ENCODE peak calls at places on chromosomes 6 and 20, in nine cellular contexts. Y is PC-9, S is cardiac fibroblast, H is left ventricle myocardium inferior, F is upper lobe of right lung, L is tibial artery, T is colonic mucosa, P is fibroblast of pulmonary artery, U is astrocyte of the spinal cord. D is an unnamed sample.

GRCh38 chr6:170074435-170074834 is 216.4 kb downstream of the DLL1 start:
- DNase-seq in Y (no peak), S (no peak), H (no peak), F (no peak), L (peak), T (no peak), P (no peak), U (no peak), D (no peak)

GRCh38 chr6:31892821-31893220 is 4.7 kb downstream of the EHMT2 start:
- DNase-seq in Y (no peak), S (no peak), H (no peak), F (no peak), L (no peak), T (no peak), P (no peak), U (no peak), D (no peak)

GRCh38 chr20:57435498-57436222 is 44.5 kb downstream of the RBM38 start:
- DNase-seq in Y (peak), S (peak), H (peak), F (peak), L (peak), T (peak), P (no peak), U (peak), D (no peak)

GRCh38 chr20:54123587-54124180 is 50.1 kb downstream of the CYP24A1 start:
- DNase-seq in Y (peak), S (peak), H (no peak), F (peak), L (no peak), T (peak), P (peak), U (peak), D (peak)

GRCh38 chr6:30955367-30956042 is 14.7 kb downstream of the MUCL3 start:
- DNase-seq in Y (no peak), S (peak), H (peak), F (peak), L (peak), T (peak), P (peak), U (peak), D (no peak)

GRCh38 chr6:28757429-28758045 is 166.2 kb downstream of the TRIM27 start:
- DNase-seq in Y (no peak), S (no peak), H (no peak), F (no peak), L (no peak), T (no peak), P (no peak), U (no peak), D (no peak)

GRCh38 chr6:165717732-165718465 is 54.9 kb upstream of the PDE10A start:
- DNase-seq in Y (peak), S (peak), H (no peak), F (no peak), L (no peak), T (no peak), P (peak), U (peak), D (no peak)

GRCh38 chr6:144143878-144144277 is 6.4 kb upstream of the STX11 start:
- DNase-seq in Y (no peak), S (no peak), H (no peak), F (no peak), L (no peak), T (no peak), P (no peak), U (no peak), D (no peak)

GRCh38 chr6:63516186-63516944 is 55.9 kb upstream of the LOC128125822 start:
- DNase-seq in Y (peak), S (no peak), H (no peak), F (no peak), L (no peak), T (no peak), P (peak), U (no peak), D (no peak)

GRCh38 chr6:27312146-27312949 is at the start of gene POM121L2:
- DNase-seq in Y (peak), S (peak), H (no peak), F (peak), L (no peak), T (peak), P (peak), U (peak), D (no peak)

GRCh38 chr6:27765028-27765427 is 147.2 kb downstream of the OR2B2 start:
- DNase-seq in Y (no peak), S (no peak), H (no peak), F (no peak), L (no peak), T (no peak), P (no peak), U (no peak), D (no peak)

GRCh38 chr6:160679402-160679769 is 15.3 kb upstream of the LPA start:
- DNase-seq in Y (no peak), S (no peak), H (no peak), F (peak), L (no peak), T (no peak), P (no peak), U (no peak), D (no peak)

DNA sequence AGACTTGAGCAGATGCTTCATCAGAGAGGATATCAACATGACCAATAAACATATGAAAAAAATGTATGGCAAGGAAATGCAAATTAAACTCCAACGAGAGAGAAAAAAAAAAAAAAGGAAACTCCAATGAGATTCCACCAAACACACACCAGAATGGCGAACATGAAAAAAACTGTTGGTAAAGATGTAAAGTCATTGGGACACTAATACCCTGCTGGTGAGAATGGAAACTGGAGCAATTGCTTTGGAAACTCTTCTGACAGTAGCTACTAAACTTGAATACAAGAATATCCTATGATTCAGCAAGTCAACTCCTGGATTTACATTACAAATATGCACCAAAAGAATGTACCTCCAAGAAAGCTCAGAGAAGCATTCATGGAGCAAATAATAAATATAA is 260.7 kb upstream of the ECI2 start:
- DNase-seq in Y (no peak), S (peak), H (no peak), F (no peak), L (no peak), T (no peak), P (no peak), U (no peak), D (no peak)
- TF ChIP-seq CTCF in Y (no peak), S (peak), H (no peak), F (no peak), L (no peak), T (no peak), P (peak), U (no peak), D (no peak)

DNA sequence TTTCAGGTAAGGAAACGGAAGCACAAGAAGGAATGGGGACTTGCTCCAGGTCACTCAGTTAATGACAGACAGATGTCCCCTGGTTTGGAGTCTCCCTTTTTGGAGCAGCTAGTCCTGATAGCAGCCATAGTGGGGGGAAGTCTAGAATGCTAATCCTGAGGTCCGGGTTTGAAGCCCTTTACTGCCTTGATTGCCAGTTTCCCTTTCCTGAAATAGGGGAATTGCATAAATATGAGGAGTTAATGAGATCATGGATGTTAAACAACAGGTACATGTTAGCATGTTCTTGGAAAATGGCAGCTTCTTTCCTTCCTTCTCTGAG is 341 bp upstream of the TTPAL start:
- DNase-seq in Y (no peak), S (no peak), H (no peak), F (no peak), L (no peak), T (no peak), P (no peak), U (no peak), D (no peak)
- H3K4me3 ChIP-seq in Y (peak), S (peak), H (peak), F (peak), L (peak), T (peak), P (peak), U (peak), D (peak)

DNA sequence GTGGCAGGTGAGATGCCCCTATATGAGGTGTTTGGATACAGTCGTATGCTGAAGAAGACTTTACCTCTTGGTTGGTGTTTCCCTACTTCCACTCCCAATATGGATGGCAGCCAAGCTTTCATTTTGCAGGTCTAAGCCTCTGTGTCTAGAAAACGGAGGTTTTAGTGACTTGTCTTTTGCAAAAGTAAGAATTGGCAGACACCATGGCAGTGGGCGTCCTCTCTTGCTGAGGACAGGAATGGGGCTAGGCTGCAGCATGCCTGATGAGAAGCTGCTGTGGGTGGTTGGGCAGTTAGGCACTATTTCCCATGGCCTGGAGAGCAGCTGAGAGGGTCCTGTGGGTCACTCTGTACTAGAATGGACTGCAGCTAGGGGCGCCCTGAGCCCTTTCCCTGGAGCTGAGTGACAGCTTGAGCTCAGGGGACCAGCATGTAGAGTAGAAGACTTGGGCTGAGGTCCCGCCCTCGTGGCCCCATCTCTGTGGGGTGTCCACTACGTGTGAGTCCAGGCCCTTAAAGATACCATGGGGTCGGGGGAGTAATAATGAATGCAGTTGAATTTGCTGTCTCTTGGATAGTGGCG is 127.4 kb downstream of the CDH26 start:
- DNase-seq in Y (no peak), S (no peak), H (no peak), F (no peak), L (no peak), T (no peak), P (no peak), U (no peak), D (no peak)
- TF ChIP-seq CTCF in Y (no peak), S (no peak), H (no peak), F (no peak), L (no peak), T (no peak), P (no peak), U (no peak), D (no peak)

DNA sequence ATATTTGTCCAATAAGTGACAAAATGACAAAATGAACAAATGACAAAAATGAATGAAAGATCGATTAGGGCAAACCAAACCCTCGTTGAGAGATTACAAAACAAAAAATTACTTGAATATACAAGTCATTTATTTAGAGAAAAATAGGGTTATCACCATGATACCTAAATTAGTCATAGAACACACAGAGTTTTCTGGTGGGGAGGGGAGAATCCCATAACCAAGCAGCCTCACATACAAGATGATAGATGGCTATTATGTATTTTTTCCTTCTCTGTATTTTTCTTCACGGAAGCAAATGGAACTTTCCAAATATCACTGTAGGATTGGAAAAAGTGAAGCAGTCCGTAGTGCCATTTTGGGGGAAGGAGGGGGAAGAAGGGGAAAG is 28.5 kb upstream of the BMP6 start:
- DNase-seq in Y (no peak), S (no peak), H (no peak), F (no peak), L (no peak), T (no peak), P (no peak), U (no peak), D (no peak)
- H3K4me3 ChIP-seq in Y (peak), S (peak), H (no peak), F (no peak), L (no peak), T (no peak), P (peak), U (no peak), D (no peak)

DNA sequence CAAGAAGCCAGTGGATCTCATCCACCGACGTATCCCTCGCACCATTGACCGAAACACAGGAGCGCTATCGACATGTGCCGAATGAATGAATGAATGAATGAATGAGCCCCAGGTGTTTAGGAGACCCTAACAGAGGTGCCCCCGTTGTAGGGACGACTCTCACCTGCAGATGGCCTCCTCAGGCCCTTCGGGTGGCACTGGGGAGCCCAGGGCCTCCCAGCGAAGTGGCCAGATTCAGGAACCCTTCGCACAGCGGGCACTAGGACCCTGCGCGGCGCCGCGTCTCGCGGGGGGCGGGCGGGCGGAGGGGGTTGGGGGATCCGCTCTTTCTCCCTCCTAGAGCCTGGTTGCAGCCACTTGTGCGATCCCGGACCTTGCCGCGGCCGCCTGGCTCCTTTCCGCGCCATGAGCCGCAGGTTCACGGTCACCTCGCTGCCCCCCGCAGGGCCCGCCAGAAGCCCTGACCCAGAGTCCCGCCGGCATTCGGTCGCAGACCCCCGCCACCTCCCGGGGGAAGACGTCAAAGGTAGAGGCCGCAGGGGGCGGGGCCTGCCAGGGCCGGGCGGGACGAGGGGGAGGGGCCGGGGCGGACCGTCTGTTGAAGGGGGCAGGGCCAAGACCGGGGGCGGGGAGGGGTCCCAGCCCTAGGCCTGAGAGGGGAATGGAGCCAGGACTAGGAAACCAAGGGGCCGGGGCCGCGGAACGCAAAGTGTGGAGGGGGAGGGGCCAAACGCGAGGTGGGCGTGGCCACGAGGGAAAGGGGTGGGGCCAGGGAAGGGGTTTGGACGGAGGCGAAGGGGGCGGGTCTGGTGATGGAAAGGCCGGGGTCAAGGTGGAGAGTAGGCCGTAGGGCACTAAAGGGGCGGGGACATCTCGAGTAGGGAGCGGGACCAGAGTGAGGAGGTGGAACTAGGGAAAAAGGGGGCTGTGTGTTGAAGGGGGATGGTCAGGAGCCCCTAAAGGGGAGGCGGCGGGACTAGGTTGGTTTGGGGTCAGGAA is 7.4 kb upstream of the SLC12A5 start:
- DNase-seq in Y (peak), S (no peak), H (no peak), F (peak), L (no peak), T (peak), P (peak), U (no peak), D (no peak)
- TF ChIP-seq CTCF in Y (peak), S (no peak), H (no peak), F (no peak), L (no peak), T (no peak), P (no peak), U (no peak), D (no peak)

GRCh38 chr6:53241936-53242335 is 93.3 kb upstream of the GCM1 start:
- DNase-seq in Y (no peak), S (no peak), H (no peak), F (no peak), L (no peak), T (no peak), P (no peak), U (no peak), D (no peak)
- H3K4me3 ChIP-seq in Y (no peak), S (no peak), H (no peak), F (no peak), L (no peak), T (no peak), P (no peak), U (no peak), D (no peak)

GRCh38 chr6:69775941-69776340 is 20.9 kb downstream of the LMBRD1 start:
- DNase-seq in Y (no peak), S (no peak), H (no peak), F (no peak), L (no peak), T (no peak), P (no peak), U (no peak), D (no peak)

GRCh38 chr6:69783124-69783523 is 13.7 kb downstream of the LMBRD1 start:
- DNase-seq in Y (no peak), S (no peak), H (no peak), F (no peak), L (no peak), T (no peak), P (no peak), U (no peak), D (no peak)

GRCh38 chr6:69784595-69785377 is 12.0 kb downstream of the LMBRD1 start:
- DNase-seq in Y (no peak), S (no peak), H (no peak), F (no peak), L (no peak), T (no peak), P (no peak), U (no peak), D (no peak)

GRCh38 chr6:69785697-69786096 is 11.1 kb downstream of the LMBRD1 start:
- DNase-seq in Y (no peak), S (no peak), H (no peak), F (no peak), L (no peak), T (no peak), P (no peak), U (no peak), D (no peak)

DNA sequence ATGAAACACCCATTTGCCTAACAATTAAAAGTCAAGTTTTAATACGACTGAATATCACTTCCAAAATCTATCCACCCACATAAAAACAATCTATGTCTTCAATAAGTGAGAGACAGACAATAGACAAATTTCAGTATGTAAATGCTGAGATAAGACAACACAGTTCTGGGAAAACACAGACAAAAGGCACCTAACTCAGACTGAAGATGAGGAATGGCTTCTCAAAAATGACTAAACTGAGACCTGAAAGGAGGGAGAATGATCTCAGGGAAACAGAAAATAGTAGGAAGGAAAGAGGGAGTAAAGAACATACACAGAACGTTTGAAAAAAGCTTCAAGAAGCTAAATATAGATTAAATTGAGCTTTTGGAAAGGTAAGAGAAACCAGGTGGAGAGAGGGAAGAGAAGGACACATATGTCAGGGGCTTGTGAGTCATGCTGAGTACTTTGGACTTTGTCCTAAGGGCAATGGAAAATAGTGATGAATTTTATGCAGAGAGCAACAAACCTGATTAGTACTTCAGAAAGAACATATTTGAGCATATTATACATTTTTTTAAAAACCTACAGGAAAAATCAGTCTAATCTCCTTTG is 16.1 kb downstream of the LMBRD1 start:
- DNase-seq in Y (no peak), S (no peak), H (no peak), F (no peak), L (no peak), T (no peak), P (no peak), U (no peak), D (no peak)
- TF ChIP-seq CTCF in Y (no peak), S (no peak), H (no peak), F (no peak), L (no peak), T (no peak), P (no peak), U (no peak), D (no peak)

D was measured in AG09309.